ENCODE peak calls at places on chromosome 18, in seven cellular contexts. X is kidney, C is adrenal gland, E is neural progenitor cell, Q is heart right ventricle, D is mammary epithelial cell, H is A549. Y is an unnamed sample.
A peak's percentile ranks its signal among the peaks of the same experiment; 100 is the strongest.

GRCh38 chr18:52009958-52010357 is 330.0 kb upstream of the DCC start:
- DNase-seq in X (no peak), C (no peak), E (no peak), Q (no peak), D (no peak), H (no peak), Y (no peak)

GRCh38 chr18:49013961-49014604 is 63.3 kb upstream of the SMAD7 start:
- DNase-seq in X (peak; percentile 60), C (no peak), E (no peak), Q (no peak), D (no peak), H (no peak), Y (no peak)

GRCh38 chr18:49584431-49584830 is 22.6 kb downstream of the LIPG start:
- DNase-seq in X (no peak), C (no peak), E (no peak), Q (no peak), D (no peak), H (no peak), Y (no peak)

GRCh38 chr18:42931501-42931900 is 184.0 kb downstream of the RIT2 start:
- DNase-seq in X (no peak), C (peak; percentile 8), E (no peak), Q (peak; percentile 54), D (no peak), H (no peak), Y (peak; percentile 17)

GRCh38 chr18:36505701-36506100 is 208.2 kb downstream of the FHOD3 start:
- DNase-seq in X (no peak), C (no peak), E (no peak), Q (no peak), D (no peak), H (no peak), Y (no peak)

GRCh38 chr18:36189486-36189885 is 2.2 kb downstream of the MOCOS start:
- DNase-seq in X (no peak), C (no peak), E (no peak), Q (no peak), D (no peak), H (no peak), Y (no peak)

GRCh38 chr18:59885579-59886163 is 14.1 kb upstream of the PMAIP1 start:
- DNase-seq in X (no peak), C (no peak), E (no peak), Q (no peak), D (peak; percentile 92), H (no peak), Y (no peak)

GRCh38 chr18:70373062-70373519 is 84.2 kb downstream of the SOCS6 start:
- DNase-seq in X (no peak), C (peak; percentile 42), E (no peak), Q (no peak), D (peak; percentile 99), H (peak; percentile 48), Y (no peak)

GRCh38 chr18:13298262-13298661 is 79.7 kb downstream of the LDLRAD4 start:
- DNase-seq in X (no peak), C (no peak), E (no peak), Q (no peak), D (no peak), H (no peak), Y (no peak)

GRCh38 chr18:40935423-40935822 is 1019.6 kb upstream of the PIK3C3 start:
- DNase-seq in X (no peak), C (no peak), E (peak; percentile 57), Q (no peak), D (peak; percentile 12), H (no peak), Y (no peak)

DNA sequence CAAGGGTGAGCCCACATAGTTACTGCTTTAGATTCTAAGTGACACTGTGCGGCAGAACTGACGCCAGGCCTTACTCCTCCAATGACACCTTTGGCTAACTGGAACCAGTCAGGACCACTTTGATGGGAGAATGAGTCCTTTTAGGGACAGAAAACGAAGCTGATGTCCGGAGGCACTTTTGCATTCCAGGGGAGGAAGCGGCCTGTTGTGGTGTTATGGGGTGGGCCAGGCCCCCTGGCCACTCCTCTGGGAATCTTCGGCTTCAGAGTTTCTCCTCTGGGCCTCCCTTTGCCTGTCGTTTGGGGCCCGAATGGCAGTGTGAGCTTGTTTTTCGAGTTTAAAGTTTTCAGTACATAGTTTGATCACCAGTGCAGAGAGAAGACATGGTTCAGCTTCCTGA is 65.9 kb downstream of the MBP start:
- DNase-seq in X (no peak), C (no peak), E (no peak), Q (no peak), D (no peak), H (no peak), Y (no peak)
- H3K4me1 ChIP-seq in X (no peaks in the 10 kb centered on the region), C (no peaks in the 10 kb centered on the region), E (peaks cover 16% of the 10 kb centered on the region), Q (peaks cover 46% of the 10 kb centered on the region), D (peaks cover 77% of the 10 kb centered on the region), H (peaks cover 78% of the 10 kb centered on the region), Y (no peaks in the 10 kb centered on the region)

GRCh38 chr18:3603460-3604259 is 153.7 kb downstream of the TGIF1 start:
- DNase-seq in X (no peak), C (peak; percentile 55), E (peak; percentile 91), Q (no peak), D (peak; percentile 92), H (no peak), Y (peak; percentile 86)

GRCh38 chr18:3596324-3597158 is 146.6 kb downstream of the TGIF1 start:
- DNase-seq in X (peak; percentile 78), C (peak; percentile 75), E (peak; percentile 47), Q (peak; percentile 72), D (peak; percentile 31), H (no peak), Y (peak; percentile 77)

GRCh38 chr18:3599235-3599634 is 149.3 kb downstream of the TGIF1 start:
- DNase-seq in X (no peak), C (no peak), E (no peak), Q (no peak), D (no peak), H (no peak), Y (no peak)

GRCh38 chr18:3597159-3597977 is 147.4 kb downstream of the TGIF1 start:
- DNase-seq in X (no peak), C (peak; percentile 62), E (no peak), Q (no peak), D (no peak), H (no peak), Y (no peak)

DNA sequence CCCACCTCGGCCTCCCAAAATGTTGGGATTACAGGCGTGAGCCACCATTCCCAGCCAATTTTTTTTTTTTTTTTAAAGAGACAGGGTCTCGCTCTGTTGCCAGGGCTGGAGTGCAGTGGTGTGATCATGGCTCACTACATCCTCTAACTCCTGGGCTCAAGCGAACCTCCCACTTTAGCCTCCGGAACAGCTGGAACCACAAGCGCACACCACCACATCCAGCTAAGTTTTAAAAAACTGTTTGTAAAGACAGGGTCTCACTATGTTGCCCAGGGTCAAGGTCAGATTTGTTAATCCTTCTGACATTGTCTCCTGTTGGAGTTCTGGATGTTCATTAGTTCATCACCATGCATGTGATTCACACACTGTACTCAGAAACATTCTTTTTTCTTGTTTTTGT is 149.9 kb downstream of the TGIF1 start:
- DNase-seq in X (no peak), C (no peak), E (no peak), Q (no peak), D (no peak), H (no peak), Y (no peak)
- H3K4me1 ChIP-seq in X (peaks cover 41% of the 10 kb centered on the region), C (peaks cover 49% of the 10 kb centered on the region), E (peaks cover 40% of the 10 kb centered on the region), Q (peaks cover 40% of the 10 kb centered on the region), D (peaks cover 48% of the 10 kb centered on the region), H (peaks cover 78% of the 10 kb centered on the region), Y (peaks cover 20% of the 10 kb centered on the region)

GRCh38 chr18:21833619-21834300 is 93.2 kb downstream of the MIB1 start:
- DNase-seq in X (no peak), C (no peak), E (no peak), Q (no peak), D (no peak), H (no peak), Y (no peak)
- H3K4me1 ChIP-seq in X (no peaks in the 10 kb centered on the region), C (no peaks in the 10 kb centered on the region), E (peaks cover 4% of the 10 kb centered on the region), Q (peaks cover 6% of the 10 kb centered on the region), D (no peaks in the 10 kb centered on the region), H (no peaks in the 10 kb centered on the region), Y (no peaks in the 10 kb centered on the region)

GRCh38 chr18:55499526-55499925 is 88.5 kb downstream of the TCF4 start:
- DNase-seq in X (no peak), C (no peak), E (no peak), Q (no peak), D (no peak), H (no peak), Y (no peak)
- H3K4me1 ChIP-seq in X (no peaks in the 10 kb centered on the region), C (no peaks in the 10 kb centered on the region), E (peaks cover 47% of the 10 kb centered on the region), Q (peaks cover 30% of the 10 kb centered on the region), D (no peaks in the 10 kb centered on the region), H (peaks cover 4% of the 10 kb centered on the region), Y (peaks cover 6% of the 10 kb centered on the region)

Y was measured in SJCRH30.